ENCODE peak calls at places on chromosomes 1 and 21, in nine cellular contexts. One of them, this sample, is unnamed.

GRCh38 chr1:179142889-179143299 is 61.0 kb downstream of the TOR3A start:
- DNase-seq in Right ventricle myocardium superior: no peak
- DNase-seq in NCI-H1105: no peak
- DNase-seq in non-pigmented ciliary epithelial cell: peak
- DNase-seq in A673: peak
- DNase-seq in anterior cingulate cortex: no peak
- DNase-seq in NCI-H1417: no peak
- DNase-seq in pons: peak
- DNase-seq in HTR-8/SVneo: peak
- DNase-seq in this sample: peak

GRCh38 chr1:69524010-69524409 is 43.7 kb upstream of the LRRC7 start:
- DNase-seq in Right ventricle myocardium superior: no peak
- DNase-seq in NCI-H1105: no peak
- DNase-seq in non-pigmented ciliary epithelial cell: no peak
- DNase-seq in A673: no peak
- DNase-seq in anterior cingulate cortex: no peak
- DNase-seq in NCI-H1417: no peak
- DNase-seq in pons: no peak
- DNase-seq in HTR-8/SVneo: no peak
- DNase-seq in this sample: no peak

GRCh38 chr1:10338047-10338446 is 60.8 kb upstream of the PGD start:
- DNase-seq in Right ventricle myocardium superior: peak
- DNase-seq in NCI-H1105: peak
- DNase-seq in non-pigmented ciliary epithelial cell: no peak
- DNase-seq in A673: peak
- DNase-seq in anterior cingulate cortex: peak
- DNase-seq in NCI-H1417: no peak
- DNase-seq in pons: peak
- DNase-seq in HTR-8/SVneo: peak
- DNase-seq in this sample: no peak

GRCh38 chr1:174114788-174115448 is 44.4 kb upstream of the RABGAP1L start:
- DNase-seq in Right ventricle myocardium superior: no peak
- DNase-seq in NCI-H1105: peak
- DNase-seq in non-pigmented ciliary epithelial cell: peak
- DNase-seq in A673: peak
- DNase-seq in anterior cingulate cortex: no peak
- DNase-seq in NCI-H1417: peak
- DNase-seq in pons: peak
- DNase-seq in HTR-8/SVneo: peak
- DNase-seq in this sample: peak

GRCh38 chr1:208174736-208175507 is 69.3 kb downstream of the PLXNA2 start:
- DNase-seq in Right ventricle myocardium superior: no peak
- DNase-seq in NCI-H1105: no peak
- DNase-seq in non-pigmented ciliary epithelial cell: no peak
- DNase-seq in A673: no peak
- DNase-seq in anterior cingulate cortex: no peak
- DNase-seq in NCI-H1417: no peak
- DNase-seq in pons: no peak
- DNase-seq in HTR-8/SVneo: no peak
- DNase-seq in this sample: no peak

GRCh38 chr1:234281826-234282489 is 91.3 kb upstream of the COA6 start:
- DNase-seq in Right ventricle myocardium superior: no peak
- DNase-seq in NCI-H1105: no peak
- DNase-seq in non-pigmented ciliary epithelial cell: no peak
- DNase-seq in A673: peak
- DNase-seq in anterior cingulate cortex: peak
- DNase-seq in NCI-H1417: no peak
- DNase-seq in pons: peak
- DNase-seq in HTR-8/SVneo: no peak
- DNase-seq in this sample: no peak

GRCh38 chr1:44636067-44636466 is 38.2 kb downstream of the TMEM53 start:
- DNase-seq in Right ventricle myocardium superior: no peak
- DNase-seq in NCI-H1105: no peak
- DNase-seq in non-pigmented ciliary epithelial cell: no peak
- DNase-seq in A673: no peak
- DNase-seq in anterior cingulate cortex: no peak
- DNase-seq in NCI-H1417: no peak
- DNase-seq in pons: no peak
- DNase-seq in HTR-8/SVneo: no peak
- DNase-seq in this sample: no peak

GRCh38 chr21:39141502-39141901 is 41.7 kb downstream of the PSMG1 start:
- DNase-seq in Right ventricle myocardium superior: no peak
- DNase-seq in NCI-H1105: no peak
- DNase-seq in non-pigmented ciliary epithelial cell: no peak
- DNase-seq in A673: no peak
- DNase-seq in anterior cingulate cortex: no peak
- DNase-seq in NCI-H1417: no peak
- DNase-seq in pons: no peak
- DNase-seq in HTR-8/SVneo: no peak
- DNase-seq in this sample: no peak

GRCh38 chr1:112255080-112255479 is 140.9 kb upstream of the CTTNBP2NL start:
- DNase-seq in Right ventricle myocardium superior: no peak
- DNase-seq in NCI-H1105: no peak
- DNase-seq in non-pigmented ciliary epithelial cell: no peak
- DNase-seq in A673: no peak
- DNase-seq in anterior cingulate cortex: no peak
- DNase-seq in NCI-H1417: no peak
- DNase-seq in pons: no peak
- DNase-seq in HTR-8/SVneo: no peak
- DNase-seq in this sample: no peak

GRCh38 chr1:85343612-85344255 is 67.3 kb upstream of the BCL10 start:
- DNase-seq in Right ventricle myocardium superior: no peak
- DNase-seq in NCI-H1105: no peak
- DNase-seq in non-pigmented ciliary epithelial cell: no peak
- DNase-seq in A673: peak
- DNase-seq in anterior cingulate cortex: no peak
- DNase-seq in NCI-H1417: no peak
- DNase-seq in pons: no peak
- DNase-seq in HTR-8/SVneo: no peak
- DNase-seq in this sample: no peak

GRCh38 chr1:11654571-11655262 is at the start of gene FBXO44:
- DNase-seq in Right ventricle myocardium superior: peak
- DNase-seq in NCI-H1105: no peak
- DNase-seq in non-pigmented ciliary epithelial cell: no peak
- DNase-seq in A673: no peak
- DNase-seq in anterior cingulate cortex: peak
- DNase-seq in NCI-H1417: peak
- DNase-seq in pons: no peak
- DNase-seq in HTR-8/SVneo: peak
- DNase-seq in this sample: no peak

GRCh38 chr1:148372731-148373130 is 110.4 kb downstream of the PPIAL4G start:
- DNase-seq in Right ventricle myocardium superior: no peak
- DNase-seq in NCI-H1105: no peak
- DNase-seq in non-pigmented ciliary epithelial cell: no peak
- DNase-seq in A673: no peak
- DNase-seq in anterior cingulate cortex: no peak
- DNase-seq in NCI-H1417: no peak
- DNase-seq in pons: no peak
- DNase-seq in HTR-8/SVneo: no peak
- DNase-seq in this sample: no peak

GRCh38 chr1:902802-903201 is 20.9 kb upstream of the SAMD11 start:
- DNase-seq in Right ventricle myocardium superior: no peak
- DNase-seq in NCI-H1105: no peak
- DNase-seq in non-pigmented ciliary epithelial cell: no peak
- DNase-seq in A673: no peak
- DNase-seq in anterior cingulate cortex: no peak
- DNase-seq in NCI-H1417: no peak
- DNase-seq in pons: no peak
- DNase-seq in HTR-8/SVneo: no peak
- DNase-seq in this sample: no peak

GRCh38 chr1:6928106-6928885 is 143.0 kb downstream of the CAMTA1 start:
- DNase-seq in Right ventricle myocardium superior: no peak
- DNase-seq in NCI-H1105: no peak
- DNase-seq in non-pigmented ciliary epithelial cell: no peak
- DNase-seq in A673: no peak
- DNase-seq in anterior cingulate cortex: no peak
- DNase-seq in NCI-H1417: no peak
- DNase-seq in pons: no peak
- DNase-seq in HTR-8/SVneo: no peak
- DNase-seq in this sample: no peak

GRCh38 chr1:230822092-230822581 is 46.2 kb downstream of the C1orf198 start:
- DNase-seq in Right ventricle myocardium superior: peak
- DNase-seq in NCI-H1105: no peak
- DNase-seq in non-pigmented ciliary epithelial cell: no peak
- DNase-seq in A673: no peak
- DNase-seq in anterior cingulate cortex: no peak
- DNase-seq in NCI-H1417: no peak
- DNase-seq in pons: no peak
- DNase-seq in HTR-8/SVneo: no peak
- DNase-seq in this sample: no peak

GRCh38 chr21:33046455-33046854 is 20.7 kb downstream of the OLIG2 start:
- DNase-seq in Right ventricle myocardium superior: no peak
- DNase-seq in NCI-H1105: no peak
- DNase-seq in non-pigmented ciliary epithelial cell: no peak
- DNase-seq in A673: no peak
- DNase-seq in anterior cingulate cortex: no peak
- DNase-seq in NCI-H1417: no peak
- DNase-seq in pons: no peak
- DNase-seq in HTR-8/SVneo: no peak
- DNase-seq in this sample: no peak

GRCh38 chr1:162530318-162530984 is 31.1 kb upstream of the UAP1 start:
- DNase-seq in Right ventricle myocardium superior: no peak
- DNase-seq in NCI-H1105: no peak
- DNase-seq in non-pigmented ciliary epithelial cell: no peak
- DNase-seq in A673: no peak
- DNase-seq in anterior cingulate cortex: no peak
- DNase-seq in NCI-H1417: peak
- DNase-seq in pons: peak
- DNase-seq in HTR-8/SVneo: no peak
- DNase-seq in this sample: no peak

GRCh38 chr21:42671778-42672593 is 18.6 kb downstream of the PDE9A start:
- DNase-seq in Right ventricle myocardium superior: no peak
- DNase-seq in NCI-H1105: peak
- DNase-seq in non-pigmented ciliary epithelial cell: no peak
- DNase-seq in A673: no peak
- DNase-seq in anterior cingulate cortex: no peak
- DNase-seq in NCI-H1417: no peak
- DNase-seq in pons: no peak
- DNase-seq in HTR-8/SVneo: no peak
- DNase-seq in this sample: no peak

GRCh38 chr1:3029991-3030662 is 8.9 kb downstream of the ACTRT2 start:
- DNase-seq in Right ventricle myocardium superior: peak
- DNase-seq in NCI-H1105: no peak
- DNase-seq in non-pigmented ciliary epithelial cell: no peak
- DNase-seq in A673: no peak
- DNase-seq in anterior cingulate cortex: no peak
- DNase-seq in NCI-H1417: no peak
- DNase-seq in pons: no peak
- DNase-seq in HTR-8/SVneo: no peak
- DNase-seq in this sample: no peak

GRCh38 chr1:41513388-41513745 is 28.9 kb upstream of the EDN2 start:
- DNase-seq in Right ventricle myocardium superior: peak
- DNase-seq in NCI-H1105: no peak
- DNase-seq in non-pigmented ciliary epithelial cell: no peak
- DNase-seq in A673: no peak
- DNase-seq in anterior cingulate cortex: no peak
- DNase-seq in NCI-H1417: no peak
- DNase-seq in pons: no peak
- DNase-seq in HTR-8/SVneo: no peak
- DNase-seq in this sample: no peak

GRCh38 chr1:116309090-116309870 is 63.8 kb upstream of the ATP1A1 start:
- DNase-seq in Right ventricle myocardium superior: no peak
- DNase-seq in NCI-H1105: peak
- DNase-seq in non-pigmented ciliary epithelial cell: no peak
- DNase-seq in A673: no peak
- DNase-seq in anterior cingulate cortex: no peak
- DNase-seq in NCI-H1417: peak
- DNase-seq in pons: no peak
- DNase-seq in HTR-8/SVneo: no peak
- DNase-seq in this sample: no peak

GRCh38 chr1:54476231-54477109 is 70.3 kb upstream of the SSBP3 start:
- DNase-seq in Right ventricle myocardium superior: no peak
- DNase-seq in NCI-H1105: no peak
- DNase-seq in non-pigmented ciliary epithelial cell: no peak
- DNase-seq in A673: no peak
- DNase-seq in anterior cingulate cortex: no peak
- DNase-seq in NCI-H1417: no peak
- DNase-seq in pons: no peak
- DNase-seq in HTR-8/SVneo: no peak
- DNase-seq in this sample: no peak

GRCh38 chr1:103788377-103788776 is 38.7 kb downstream of the AMY1C start:
- DNase-seq in Right ventricle myocardium superior: no peak
- DNase-seq in NCI-H1105: peak
- DNase-seq in non-pigmented ciliary epithelial cell: no peak
- DNase-seq in A673: peak
- DNase-seq in anterior cingulate cortex: no peak
- DNase-seq in NCI-H1417: peak
- DNase-seq in pons: peak
- DNase-seq in HTR-8/SVneo: no peak
- DNase-seq in this sample: no peak

GRCh38 chr1:44808063-44808937 is at the start of gene BTBD19:
- DNase-seq in Right ventricle myocardium superior: peak
- DNase-seq in NCI-H1105: no peak
- DNase-seq in non-pigmented ciliary epithelial cell: peak
- DNase-seq in A673: peak
- DNase-seq in anterior cingulate cortex: peak
- DNase-seq in NCI-H1417: no peak
- DNase-seq in pons: peak
- DNase-seq in HTR-8/SVneo: peak
- DNase-seq in this sample: no peak

GRCh38 chr1:25610822-25611630 is 5.6 kb upstream of the MAN1C1 start:
- DNase-seq in Right ventricle myocardium superior: no peak
- DNase-seq in NCI-H1105: no peak
- DNase-seq in non-pigmented ciliary epithelial cell: no peak
- DNase-seq in A673: no peak
- DNase-seq in anterior cingulate cortex: no peak
- DNase-seq in NCI-H1417: no peak
- DNase-seq in pons: no peak
- DNase-seq in HTR-8/SVneo: no peak
- DNase-seq in this sample: no peak

GRCh38 chr1:206075786-206076725 is 23.1 kb downstream of the RHEX start:
- DNase-seq in Right ventricle myocardium superior: no peak
- DNase-seq in NCI-H1105: no peak
- DNase-seq in non-pigmented ciliary epithelial cell: no peak
- DNase-seq in A673: no peak
- DNase-seq in anterior cingulate cortex: no peak
- DNase-seq in NCI-H1417: no peak
- DNase-seq in pons: no peak
- DNase-seq in HTR-8/SVneo: no peak
- DNase-seq in this sample: no peak

GRCh38 chr21:42532466-42533181 is 19.0 kb downstream of the SLC37A1 start:
- DNase-seq in Right ventricle myocardium superior: peak
- DNase-seq in NCI-H1105: no peak
- DNase-seq in non-pigmented ciliary epithelial cell: no peak
- DNase-seq in A673: no peak
- DNase-seq in anterior cingulate cortex: peak
- DNase-seq in NCI-H1417: no peak
- DNase-seq in pons: peak
- DNase-seq in HTR-8/SVneo: no peak
- DNase-seq in this sample: no peak

GRCh38 chr1:17674707-17675505 is 80.2 kb upstream of the ACTL8 start:
- DNase-seq in Right ventricle myocardium superior: no peak
- DNase-seq in NCI-H1105: no peak
- DNase-seq in non-pigmented ciliary epithelial cell: no peak
- DNase-seq in A673: peak
- DNase-seq in anterior cingulate cortex: no peak
- DNase-seq in NCI-H1417: no peak
- DNase-seq in pons: no peak
- DNase-seq in HTR-8/SVneo: no peak
- DNase-seq in this sample: no peak

GRCh38 chr1:62687903-62688686 is at the start of gene DOCK7:
- DNase-seq in Right ventricle myocardium superior: peak
- DNase-seq in NCI-H1105: peak
- DNase-seq in non-pigmented ciliary epithelial cell: no peak
- DNase-seq in A673: peak
- DNase-seq in anterior cingulate cortex: peak
- DNase-seq in NCI-H1417: peak
- DNase-seq in pons: peak
- DNase-seq in HTR-8/SVneo: peak
- DNase-seq in this sample: no peak

GRCh38 chr1:162631546-162632233 is 574 bp upstream of the DDR2 start:
- DNase-seq in Right ventricle myocardium superior: no peak
- DNase-seq in NCI-H1105: no peak
- DNase-seq in non-pigmented ciliary epithelial cell: no peak
- DNase-seq in A673: peak
- DNase-seq in anterior cingulate cortex: no peak
- DNase-seq in NCI-H1417: no peak
- DNase-seq in pons: no peak
- DNase-seq in HTR-8/SVneo: peak
- DNase-seq in this sample: no peak

GRCh38 chr1:113811353-113811887 is 856 bp downstream of the RSBN1 start:
- DNase-seq in Right ventricle myocardium superior: peak
- DNase-seq in NCI-H1105: peak
- DNase-seq in non-pigmented ciliary epithelial cell: no peak
- DNase-seq in A673: peak
- DNase-seq in anterior cingulate cortex: no peak
- DNase-seq in NCI-H1417: peak
- DNase-seq in pons: peak
- DNase-seq in HTR-8/SVneo: no peak
- DNase-seq in this sample: no peak

This sample was measured in epithelial cell of proximal tubule.